ENCODE peak calls at places on chromosome 1, in ten cellular contexts. E, N, P, J, A, C, U, O, X and Q are unnamed samples.
A peak's percentile ranks its signal among the peaks of the same experiment; 100 is the strongest.

GRCh38 chr1:34684246-34684645 is 70.6 kb upstream of the GJB5 start:
- DNase-seq in E (peak; percentile 74), N (no peak), P (no peak), J (no peak), A (no peak), C (no peak), U (no peak), O (no peak), X (no peak), Q (no peak)

GRCh38 chr1:97277891-97278662 is 556.5 kb downstream of the PTBP2 start:
- DNase-seq in E (no peak), N (no peak), P (no peak), J (peak; percentile 52), A (peak; percentile 79), C (no peak), U (no peak), O (no peak), X (no peak), Q (no peak)

GRCh38 chr1:169511339-169512028 is 25.7 kb upstream of the SLC19A2 start:
- DNase-seq in E (no peak), N (no peak), P (no peak), J (no peak), A (peak; percentile 53), C (no peak), U (no peak), O (no peak), X (no peak), Q (peak; percentile 80)

GRCh38 chr1:21509351-21510112 is at the start of gene ALPL:
- DNase-seq in E (peak; percentile 64), N (no peak), P (no peak), J (no peak), A (no peak), C (no peak), U (no peak), O (no peak), X (no peak), Q (no peak)

GRCh38 chr1:215243275-215244054 is 160.9 kb downstream of the KCNK2 start:
- DNase-seq in E (no peak), N (no peak), P (no peak), J (no peak), A (no peak), C (no peak), U (no peak), O (no peak), X (no peak), Q (no peak)

GRCh38 chr1:56409112-56409691 is 170.2 kb downstream of the PLPP3 start:
- DNase-seq in E (peak; percentile 77), N (peak; percentile 37), P (no peak), J (no peak), A (no peak), C (no peak), U (peak; percentile 77), O (peak; percentile 72), X (no peak), Q (no peak)

GRCh38 chr1:43464840-43465693 is 11.3 kb upstream of the HYI start:
- DNase-seq in E (no peak), N (peak; percentile 2), P (no peak), J (no peak), A (no peak), C (no peak), U (no peak), O (no peak), X (peak; percentile 33), Q (no peak)

GRCh38 chr1:209999005-209999404 is 61.0 kb downstream of the SYT14 start:
- DNase-seq in E (no peak), N (no peak), P (no peak), J (no peak), A (no peak), C (no peak), U (no peak), O (no peak), X (no peak), Q (no peak)

GRCh38 chr1:93815738-93816110 is 63.3 kb downstream of the DNTTIP2 start:
- DNase-seq in E (no peak), N (no peak), P (no peak), J (no peak), A (peak; percentile 63), C (no peak), U (no peak), O (no peak), X (no peak), Q (no peak)

GRCh38 chr1:183164350-183164749 is 21.7 kb upstream of the LAMC2 start:
- DNase-seq in E (peak; percentile 78), N (no peak), P (no peak), J (no peak), A (peak; percentile 44), C (no peak), U (no peak), O (no peak), X (no peak), Q (no peak)

GRCh38 chr1:78070758-78071157 is 25.0 kb downstream of the GIPC2 start:
- DNase-seq in E (no peak), N (no peak), P (no peak), J (no peak), A (peak; percentile 87), C (no peak), U (no peak), O (no peak), X (no peak), Q (no peak)

GRCh38 chr1:166302919-166303758 is 136.3 kb upstream of the FAM78B start:
- DNase-seq in E (peak; percentile 27), N (no peak), P (peak; percentile 12), J (no peak), A (no peak), C (no peak), U (no peak), O (no peak), X (peak; percentile 52), Q (no peak)

GRCh38 chr1:220928725-220929297 is 49.6 kb downstream of the HLX start:
- DNase-seq in E (no peak), N (no peak), P (no peak), J (no peak), A (no peak), C (no peak), U (no peak), O (no peak), X (no peak), Q (no peak)

GRCh38 chr1:228000836-228001563 is 5.8 kb upstream of the WNT3A start:
- DNase-seq in E (no peak), N (no peak), P (no peak), J (no peak), A (no peak), C (no peak), U (peak; percentile 11), O (no peak), X (no peak), Q (peak; percentile 53)

GRCh38 chr1:17024721-17025120 is 13.0 kb upstream of the ATP13A2 start:
- DNase-seq in E (no peak), N (no peak), P (no peak), J (no peak), A (no peak), C (no peak), U (no peak), O (no peak), X (no peak), Q (no peak)
- TF ChIP-seq POLR2AphosphoS5 in E (no peak), N (no peak), P (no peak), J (no peak), A (no peak), C (no peak), U (no peak), O (no peak), X (no peak), Q (no peak)

GRCh38 chr1:30756206-30756544 is 1.4 kb downstream of the LAPTM5 start:
- DNase-seq in E (no peak), N (no peak), P (no peak), J (no peak), A (no peak), C (no peak), U (no peak), O (no peak), X (no peak), Q (no peak)

GRCh38 chr1:30755334-30755733 is 2.2 kb downstream of the LAPTM5 start:
- DNase-seq in E (no peak), N (no peak), P (no peak), J (no peak), A (no peak), C (no peak), U (no peak), O (no peak), X (no peak), Q (no peak)

GRCh38 chr1:30754684-30755171 is 2.8 kb downstream of the LAPTM5 start:
- DNase-seq in E (no peak), N (no peak), P (peak; percentile 95), J (no peak), A (no peak), C (no peak), U (no peak), O (no peak), X (no peak), Q (no peak)

GRCh38 chr1:30756545-30757195 is 904 bp downstream of the LAPTM5 start:
- DNase-seq in E (no peak), N (peak; percentile 78), P (no peak), J (peak; percentile 20), A (peak; percentile 49), C (no peak), U (peak; percentile 58), O (peak; percentile 67), X (no peak), Q (peak; percentile 84)

DNA sequence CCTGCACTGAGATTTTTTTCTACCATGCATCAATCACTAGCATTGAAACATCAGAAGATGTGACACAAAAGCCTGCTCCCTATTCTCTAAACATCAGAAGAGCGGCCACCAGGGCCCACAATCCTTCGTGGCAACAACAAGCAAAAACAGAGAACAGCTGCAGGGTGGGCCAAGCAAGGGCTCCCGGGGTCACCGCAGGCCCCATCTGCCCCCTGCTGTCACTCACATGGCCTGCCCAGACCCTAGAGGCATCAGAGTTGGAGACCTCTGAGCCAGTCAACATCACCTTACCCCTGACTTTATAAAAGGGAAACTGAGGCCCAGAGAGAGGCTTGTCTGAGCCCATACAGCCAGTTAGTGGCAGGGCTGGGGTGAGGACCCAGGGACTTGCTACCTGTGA is 1.8 kb downstream of the LAPTM5 start:
- DNase-seq in E (no peak), N (no peak), P (no peak), J (no peak), A (no peak), C (no peak), U (no peak), O (no peak), X (no peak), Q (no peak)
- TF ChIP-seq POLR2AphosphoS5 in E (no peak), N (no peak), P (no peak), J (no peak), A (no peak), C (no peak), U (no peak), O (no peak), X (no peak), Q (no peak)

DNA sequence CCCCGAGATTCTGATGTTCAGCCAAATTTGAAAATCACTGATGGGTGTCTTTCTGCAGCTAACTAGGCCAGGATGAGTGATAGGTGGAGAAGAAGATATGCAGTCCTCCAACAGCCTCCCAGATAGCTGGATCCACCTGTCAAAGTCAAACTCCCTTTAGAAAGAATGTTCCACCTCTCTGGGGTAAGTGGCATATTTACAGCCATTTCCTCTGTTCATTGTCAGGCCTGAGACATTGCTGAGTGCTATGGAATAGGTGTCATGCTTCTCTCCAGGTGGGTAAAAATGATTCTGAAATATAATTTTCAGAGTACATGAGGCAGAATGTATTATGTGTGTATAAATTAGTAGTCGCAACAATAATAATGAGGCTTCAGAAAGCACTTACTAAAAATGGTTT is 316.8 kb downstream of the TTLL7 start:
- DNase-seq in E (no peak), N (no peak), P (no peak), J (no peak), A (no peak), C (no peak), U (no peak), O (no peak), X (no peak), Q (no peak)
- TF ChIP-seq POLR2AphosphoS5 in E (no peak), N (no peak), P (no peak), J (no peak), A (no peak), C (no peak), U (no peak), O (no peak), X (no peak), Q (no peak)

GRCh38 chr1:234841710-234842231 is 231.8 kb upstream of the IRF2BP2 start:
- DNase-seq in E (no peak), N (peak; percentile 34), P (no peak), J (no peak), A (no peak), C (no peak), U (no peak), O (no peak), X (no peak), Q (no peak)
- TF ChIP-seq POLR2AphosphoS5 in E (no peak), N (no peak), P (peak; percentile 82), J (no peak), A (no peak), C (no peak), U (no peak), O (no peak), X (no peak), Q (peak; percentile 19)